ENCODE peak calls at places on chromosomes 1 and 21, in six cellular contexts. One of them, this sample, is unnamed.

GRCh38 chr1:62437273-62437945 is 560 bp downstream of the USP1 start:
- DNase-seq in IMR-90: no peak
- DNase-seq in trophoblast cell: peak; percentile 60
- DNase-seq in mesendoderm: peak; percentile 31
- DNase-seq in mesenchymal stem cell: peak; percentile 33
- DNase-seq in H1: no peak
- DNase-seq in this sample: peak; percentile 18

GRCh38 chr21:35350965-35351364 is 301.9 kb upstream of the RUNX1 start:
- DNase-seq in IMR-90: peak; percentile 41
- DNase-seq in trophoblast cell: no peak
- DNase-seq in mesendoderm: no peak
- DNase-seq in mesenchymal stem cell: peak; percentile 11
- DNase-seq in H1: no peak
- DNase-seq in this sample: no peak

GRCh38 chr1:187621961-187622360 is 793.2 kb downstream of the PLA2G4A start:
- DNase-seq in IMR-90: peak; percentile 37
- DNase-seq in trophoblast cell: no peak
- DNase-seq in mesendoderm: no peak
- DNase-seq in mesenchymal stem cell: peak; percentile 59
- DNase-seq in H1: no peak
- DNase-seq in this sample: no peak

GRCh38 chr1:166164646-166164994 is 2.2 kb downstream of the FAM78B start:
- DNase-seq in IMR-90: no peak
- DNase-seq in trophoblast cell: no peak
- DNase-seq in mesendoderm: no peak
- DNase-seq in mesenchymal stem cell: no peak
- DNase-seq in H1: no peak
- DNase-seq in this sample: no peak

GRCh38 chr1:152413909-152414308 is at the start of gene CRNN:
- DNase-seq in IMR-90: no peak
- DNase-seq in trophoblast cell: no peak
- DNase-seq in mesendoderm: no peak
- DNase-seq in mesenchymal stem cell: no peak
- DNase-seq in H1: no peak
- DNase-seq in this sample: no peak

GRCh38 chr1:88662723-88663122 is 21.4 kb upstream of the PKN2 start:
- DNase-seq in IMR-90: no peak
- DNase-seq in trophoblast cell: no peak
- DNase-seq in mesendoderm: peak; percentile 28
- DNase-seq in mesenchymal stem cell: no peak
- DNase-seq in H1: no peak
- DNase-seq in this sample: no peak

GRCh38 chr1:44015206-44015605 is 16.1 kb downstream of the SLC6A9 start:
- DNase-seq in IMR-90: no peak
- DNase-seq in trophoblast cell: no peak
- DNase-seq in mesendoderm: no peak
- DNase-seq in mesenchymal stem cell: no peak
- DNase-seq in H1: no peak
- DNase-seq in this sample: no peak

GRCh38 chr1:24256687-24257086 is 62.5 kb upstream of the GRHL3 start:
- DNase-seq in IMR-90: no peak
- DNase-seq in trophoblast cell: no peak
- DNase-seq in mesendoderm: no peak
- DNase-seq in mesenchymal stem cell: no peak
- DNase-seq in H1: no peak
- DNase-seq in this sample: no peak

GRCh38 chr1:192497214-192497794 is 78.3 kb upstream of the RGS1 start:
- DNase-seq in IMR-90: no peak
- DNase-seq in trophoblast cell: no peak
- DNase-seq in mesendoderm: no peak
- DNase-seq in mesenchymal stem cell: no peak
- DNase-seq in H1: no peak
- DNase-seq in this sample: no peak

GRCh38 chr1:36365310-36365895 is 20.3 kb downstream of the STK40 start:
- DNase-seq in IMR-90: peak; percentile 67
- DNase-seq in trophoblast cell: no peak
- DNase-seq in mesendoderm: no peak
- DNase-seq in mesenchymal stem cell: peak; percentile 48
- DNase-seq in H1: no peak
- DNase-seq in this sample: no peak

GRCh38 chr1:183776731-183777130 is 28.2 kb upstream of the RGL1 start:
- DNase-seq in IMR-90: peak; percentile 53
- DNase-seq in trophoblast cell: no peak
- DNase-seq in mesendoderm: no peak
- DNase-seq in mesenchymal stem cell: peak; percentile 74
- DNase-seq in H1: no peak
- DNase-seq in this sample: no peak

GRCh38 chr1:100767176-100767876 is 47.8 kb downstream of the VCAM1 start:
- DNase-seq in IMR-90: peak; percentile 57
- DNase-seq in trophoblast cell: no peak
- DNase-seq in mesendoderm: no peak
- DNase-seq in mesenchymal stem cell: no peak
- DNase-seq in H1: no peak
- DNase-seq in this sample: no peak

GRCh38 chr1:39196244-39197215 is 8.0 kb upstream of the MACF1 start:
- DNase-seq in IMR-90: peak; percentile 50
- DNase-seq in trophoblast cell: no peak
- DNase-seq in mesendoderm: no peak
- DNase-seq in mesenchymal stem cell: no peak
- DNase-seq in H1: no peak
- DNase-seq in this sample: no peak

GRCh38 chr1:33960496-33960895 is 96.6 kb downstream of the HMGB4 start:
- DNase-seq in IMR-90: no peak
- DNase-seq in trophoblast cell: no peak
- DNase-seq in mesendoderm: no peak
- DNase-seq in mesenchymal stem cell: no peak
- DNase-seq in H1: no peak
- DNase-seq in this sample: no peak

GRCh38 chr1:212814989-212815388 is 23.3 kb downstream of the TATDN3 start:
- DNase-seq in IMR-90: no peak
- DNase-seq in trophoblast cell: peak; percentile 60
- DNase-seq in mesendoderm: no peak
- DNase-seq in mesenchymal stem cell: peak; percentile 29
- DNase-seq in H1: no peak
- DNase-seq in this sample: no peak

GRCh38 chr21:29326914-29327554 is 28.3 kb downstream of the BACH1 start:
- DNase-seq in IMR-90: no peak
- DNase-seq in trophoblast cell: no peak
- DNase-seq in mesendoderm: no peak
- DNase-seq in mesenchymal stem cell: no peak
- DNase-seq in H1: no peak
- DNase-seq in this sample: no peak

GRCh38 chr1:53754484-53755312 is 15.7 kb upstream of the GLIS1 start:
- DNase-seq in IMR-90: peak; percentile 77
- DNase-seq in trophoblast cell: peak; percentile 64
- DNase-seq in mesendoderm: peak; percentile 82
- DNase-seq in mesenchymal stem cell: peak; percentile 66
- DNase-seq in H1: no peak
- DNase-seq in this sample: peak; percentile 33

GRCh38 chr1:30305519-30305918 is 417.9 kb downstream of the MATN1 start:
- DNase-seq in IMR-90: no peak
- DNase-seq in trophoblast cell: no peak
- DNase-seq in mesendoderm: no peak
- DNase-seq in mesenchymal stem cell: no peak
- DNase-seq in H1: peak; percentile 11
- DNase-seq in this sample: no peak

GRCh38 chr1:18641005-18641941 is 10.6 kb downstream of the PAX7 start:
- DNase-seq in IMR-90: no peak
- DNase-seq in trophoblast cell: no peak
- DNase-seq in mesendoderm: peak; percentile 79
- DNase-seq in mesenchymal stem cell: no peak
- DNase-seq in H1: peak; percentile 64
- DNase-seq in this sample: no peak

GRCh38 chr1:170664828-170665617 is 1.1 kb downstream of the PRRX1 start:
- DNase-seq in IMR-90: peak; percentile 61
- DNase-seq in trophoblast cell: peak; percentile 1
- DNase-seq in mesendoderm: peak; percentile 52
- DNase-seq in mesenchymal stem cell: peak; percentile 38
- DNase-seq in H1: no peak
- DNase-seq in this sample: no peak

GRCh38 chr1:209875510-209875909 is 47.7 kb downstream of the UTP25 start:
- DNase-seq in IMR-90: peak; percentile 67
- DNase-seq in trophoblast cell: peak; percentile 39
- DNase-seq in mesendoderm: peak; percentile 81
- DNase-seq in mesenchymal stem cell: peak; percentile 70
- DNase-seq in H1: no peak
- DNase-seq in this sample: peak; percentile 24

GRCh38 chr1:38274974-38275373 is 228.4 kb upstream of the POU3F1 start:
- DNase-seq in IMR-90: no peak
- DNase-seq in trophoblast cell: no peak
- DNase-seq in mesendoderm: no peak
- DNase-seq in mesenchymal stem cell: no peak
- DNase-seq in H1: no peak
- DNase-seq in this sample: peak; percentile 33

GRCh38 chr1:24932284-24932683 is 2.2 kb upstream of the RUNX3 start:
- DNase-seq in IMR-90: no peak
- DNase-seq in trophoblast cell: peak; percentile 58
- DNase-seq in mesendoderm: peak; percentile 52
- DNase-seq in mesenchymal stem cell: peak; percentile 31
- DNase-seq in H1: peak; percentile 89
- DNase-seq in this sample: peak; percentile 54

GRCh38 chr1:94590203-94591137 is 48.9 kb upstream of the F3 start:
- DNase-seq in IMR-90: peak; percentile 43
- DNase-seq in trophoblast cell: no peak
- DNase-seq in mesendoderm: no peak
- DNase-seq in mesenchymal stem cell: peak; percentile 71
- DNase-seq in H1: peak; percentile 16
- DNase-seq in this sample: no peak

GRCh38 chr1:91651671-91652071 is 151.0 kb downstream of the CDC7 start:
- DNase-seq in IMR-90: peak; percentile 56
- DNase-seq in trophoblast cell: no peak
- DNase-seq in mesendoderm: no peak
- DNase-seq in mesenchymal stem cell: peak; percentile 20
- DNase-seq in H1: no peak
- DNase-seq in this sample: no peak

GRCh38 chr1:199688133-199688676 is 339.3 kb upstream of the NR5A2 start:
- DNase-seq in IMR-90: no peak
- DNase-seq in trophoblast cell: no peak
- DNase-seq in mesendoderm: peak; percentile 21
- DNase-seq in mesenchymal stem cell: peak; percentile 9
- DNase-seq in H1: no peak
- DNase-seq in this sample: no peak

GRCh38 chr1:199687321-199687720 is 340.2 kb upstream of the NR5A2 start:
- DNase-seq in IMR-90: peak; percentile 44
- DNase-seq in trophoblast cell: peak; percentile 13
- DNase-seq in mesendoderm: peak; percentile 15
- DNase-seq in mesenchymal stem cell: peak; percentile 58
- DNase-seq in H1: no peak
- DNase-seq in this sample: no peak

GRCh38 chr1:199684686-199685273 is 342.7 kb upstream of the NR5A2 start:
- DNase-seq in IMR-90: peak; percentile 82
- DNase-seq in trophoblast cell: peak; percentile 77
- DNase-seq in mesendoderm: peak; percentile 59
- DNase-seq in mesenchymal stem cell: peak; percentile 75
- DNase-seq in H1: no peak
- DNase-seq in this sample: peak; percentile 35

GRCh38 chr1:199682081-199682480 is 345.4 kb upstream of the NR5A2 start:
- DNase-seq in IMR-90: no peak
- DNase-seq in trophoblast cell: no peak
- DNase-seq in mesendoderm: no peak
- DNase-seq in mesenchymal stem cell: no peak
- DNase-seq in H1: no peak
- DNase-seq in this sample: no peak

DNA sequence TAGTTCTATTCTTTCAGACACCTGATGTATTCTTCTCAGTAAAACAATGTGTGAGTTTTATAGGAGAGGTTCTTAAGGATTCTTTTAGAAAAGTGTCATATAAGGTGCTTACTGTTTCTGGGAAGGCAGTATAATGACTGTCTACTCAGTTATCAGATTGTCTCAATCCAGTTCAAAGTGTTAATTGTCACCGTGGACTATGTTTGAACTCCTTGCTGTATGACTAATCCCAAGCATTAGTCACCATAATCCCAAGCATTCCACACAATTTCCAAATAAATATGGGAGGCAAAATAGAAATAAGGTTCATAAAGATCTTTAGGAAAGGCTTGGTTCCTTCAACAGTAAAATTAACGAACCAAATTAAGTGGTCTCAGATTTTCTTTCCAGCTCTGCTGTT is 342.1 kb upstream of the NR5A2 start:
- DNase-seq in IMR-90: peak; percentile 75
- DNase-seq in trophoblast cell: peak; percentile 92
- DNase-seq in mesendoderm: peak; percentile 14
- DNase-seq in mesenchymal stem cell: peak; percentile 73
- DNase-seq in H1: no peak
- DNase-seq in this sample: no peak
- H3K4me3 ChIP-seq in IMR-90: no peak overlapping the region
- H3K4me3 ChIP-seq in trophoblast cell: no peak overlapping the region
- H3K4me3 ChIP-seq in mesendoderm: no peak overlapping the region
- H3K4me3 ChIP-seq in mesenchymal stem cell: no peak overlapping the region
- H3K4me3 ChIP-seq in H1: no peak overlapping the region
- H3K4me3 ChIP-seq in this sample: no peak overlapping the region

DNA sequence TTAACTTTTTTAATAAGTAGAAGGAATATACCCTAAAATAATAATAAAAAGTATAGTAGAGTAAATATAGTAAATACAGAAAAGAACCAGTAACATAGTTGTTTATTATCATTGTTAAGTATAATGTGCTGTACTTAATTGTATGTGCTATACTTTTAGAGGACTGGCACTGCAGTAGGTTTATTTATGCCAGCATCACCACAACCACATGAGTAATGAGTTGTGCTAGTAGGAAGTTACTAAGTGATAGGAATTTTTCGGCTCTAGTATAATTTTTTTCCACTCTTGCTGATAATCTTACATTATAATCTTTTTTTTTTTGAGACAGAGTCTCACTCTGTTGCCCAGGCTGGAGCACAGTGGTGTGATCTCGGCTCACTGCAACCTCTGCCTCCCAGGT is 71.6 kb downstream of the IVNS1ABP start:
- DNase-seq in IMR-90: no peak
- DNase-seq in trophoblast cell: peak; percentile 18
- DNase-seq in mesendoderm: no peak
- DNase-seq in mesenchymal stem cell: no peak
- DNase-seq in H1: no peak
- DNase-seq in this sample: no peak
- H3K4ac ChIP-seq in IMR-90: no peak overlapping the region
- H3K4ac ChIP-seq in trophoblast cell: no peak overlapping the region
- H3K4ac ChIP-seq in mesendoderm: no peak overlapping the region
- H3K4ac ChIP-seq in mesenchymal stem cell: no peak overlapping the region
- H3K4ac ChIP-seq in H1: no peak overlapping the region
- H3K4ac ChIP-seq in this sample: no peak overlapping the region

DNA sequence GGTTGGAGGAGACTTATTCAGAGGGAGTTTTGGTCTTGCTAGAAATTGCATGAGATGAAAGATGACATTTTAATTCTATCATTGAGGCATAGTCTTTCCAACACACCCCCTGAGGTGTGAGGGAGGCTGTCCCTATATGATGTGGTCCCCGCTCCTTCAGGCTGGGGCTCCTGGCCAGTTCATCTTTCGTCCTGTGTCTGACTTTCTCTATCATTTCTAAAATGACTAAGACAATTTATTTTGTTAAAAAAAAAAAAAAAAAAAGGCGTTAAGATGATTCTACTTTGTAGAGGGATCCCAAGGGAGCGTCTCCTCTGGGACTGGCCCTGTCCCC is 50.5 kb downstream of the PRKCZ start:
- DNase-seq in IMR-90: no peak
- DNase-seq in trophoblast cell: no peak
- DNase-seq in mesendoderm: no peak
- DNase-seq in mesenchymal stem cell: no peak
- DNase-seq in H1: no peak
- DNase-seq in this sample: no peak
- H3K27ac ChIP-seq in IMR-90: no peak overlapping the region
- H3K27ac ChIP-seq in trophoblast cell: no peak overlapping the region
- H3K27ac ChIP-seq in mesendoderm: no peak overlapping the region
- H3K27ac ChIP-seq in mesenchymal stem cell: no peak overlapping the region
- H3K27ac ChIP-seq in H1: no peak overlapping the region
- H3K27ac ChIP-seq in this sample: no peak overlapping the region

GRCh38 chr1:181134543-181135461 is 46.3 kb downstream of the IER5 start:
- DNase-seq in IMR-90: peak; percentile 77
- DNase-seq in trophoblast cell: peak; percentile 88
- DNase-seq in mesendoderm: no peak
- DNase-seq in mesenchymal stem cell: peak; percentile 70
- DNase-seq in H1: no peak
- DNase-seq in this sample: no peak
- H3K4me3 ChIP-seq in IMR-90: no peak overlapping the region
- H3K4me3 ChIP-seq in trophoblast cell: no peak overlapping the region
- H3K4me3 ChIP-seq in mesendoderm: no peak overlapping the region
- H3K4me3 ChIP-seq in mesenchymal stem cell: no peak overlapping the region
- H3K4me3 ChIP-seq in H1: no peak overlapping the region
- H3K4me3 ChIP-seq in this sample: no peak overlapping the region

This sample was measured in neuronal stem cell.